ENCODE peak calls at places on chromosomes 1 and 21, in nine cellular contexts. P is left ventricle myocardium inferior; C is heart right ventricle; U is SK-N-SH; N is CD8-positive, alpha-beta T cell; O is right lobe of liver; V is cardiac muscle cell; I is A549; D is lower lobe of right lung. J is an unnamed sample.

GRCh38 chr1:38207906-38208305 is 161.3 kb upstream of the POU3F1 start:
- DNase-seq in C (no peak), D (no peak), N (no peak), P (no peak), I (no peak), V (no peak), U (no peak), O (no peak), J (no peak)

GRCh38 chr1:15858069-15858670 is 10.7 kb downstream of the SPEN start:
- DNase-seq in O (no peak), P (no peak), D (no peak), N (no peak), I (no peak), U (no peak), V (no peak), C (no peak), J (no peak)

GRCh38 chr1:175839678-175840669 is 96.6 kb upstream of the TNR start:
- DNase-seq in O (no peak), P (no peak), N (no peak), D (no peak), C (no peak), I (no peak), U (peak), V (no peak), J (no peak)

GRCh38 chr21:34984356-34984755 is 64.7 kb downstream of the RUNX1 start:
- DNase-seq in O (no peak), V (no peak), D (no peak), C (no peak), I (no peak), N (no peak), P (no peak), U (no peak), J (no peak)

GRCh38 chr1:91889717-91890459 is 3.9 kb upstream of the TGFBR3 start:
- DNase-seq in C (no peak), O (no peak), I (peak), P (no peak), N (no peak), V (no peak), U (no peak), D (no peak), J (no peak)

GRCh38 chr21:37079211-37079824 is 6.3 kb downstream of the TTC3 start:
- DNase-seq in V (no peak), N (no peak), I (no peak), C (no peak), P (no peak), D (no peak), U (no peak), O (no peak), J (no peak)

GRCh38 chr1:31013187-31013864 is 52.2 kb downstream of the PUM1 start:
- DNase-seq in I (no peak), U (no peak), D (no peak), N (no peak), C (no peak), P (no peak), V (no peak), O (no peak), J (no peak)

GRCh38 chr1:206578115-206578935 is 33.9 kb downstream of the EIF2D start:
- DNase-seq in C (no peak), I (no peak), V (no peak), O (no peak), D (no peak), P (no peak), U (no peak), N (no peak), J (no peak)

GRCh38 chr1:161427733-161428516 is 60.2 kb upstream of the CFAP126 start:
- DNase-seq in V (no peak), N (no peak), D (no peak), P (no peak), C (no peak), I (peak), O (no peak), U (peak), J (no peak)

GRCh38 chr21:46385846-46386725 is 62.1 kb downstream of the PCNT start:
- DNase-seq in U (peak), I (no peak), N (no peak), P (no peak), C (no peak), O (no peak), D (no peak), V (no peak), J (no peak)

GRCh38 chr21:26169611-26170470 is 729 bp downstream of the APP start:
- DNase-seq in N (peak), U (peak), V (peak), I (peak), P (peak), D (peak), O (peak), C (peak), J (no peak)

GRCh38 chr1:234845097-234845660 is 235.2 kb upstream of the IRF2BP2 start:
- DNase-seq in P (no peak), U (no peak), C (no peak), O (no peak), V (no peak), I (no peak), D (no peak), N (no peak), J (no peak)

GRCh38 chr1:170461762-170462384 is 70.1 kb upstream of the GORAB start:
- DNase-seq in N (no peak), O (no peak), D (no peak), V (no peak), I (no peak), P (no peak), U (no peak), C (peak), J (no peak)

GRCh38 chr21:41878831-41879189 is 334 bp downstream of the PRDM15 start:
- DNase-seq in V (peak), N (peak), I (peak), C (peak), P (peak), U (peak), D (peak), O (peak), J (peak)

GRCh38 chr1:113042336-113043143 is 30.5 kb upstream of the LRIG2 start:
- DNase-seq in D (peak), C (peak), N (no peak), P (peak), U (peak), I (peak), V (peak), O (peak), J (peak)

GRCh38 chr1:54800041-54800898 is 853 bp downstream of the TTC22 start:
- DNase-seq in I (no peak), P (no peak), O (peak), D (no peak), C (no peak), U (no peak), V (no peak), N (no peak), J (no peak)

GRCh38 chr1:8202182-8202905 is 115.6 kb upstream of the SLC45A1 start:
- DNase-seq in N (no peak), V (no peak), P (peak), C (peak), U (no peak), I (peak), D (peak), O (peak), J (peak)

GRCh38 chr1:205270271-205270670 is 42.5 kb downstream of the TMCC2 start:
- DNase-seq in U (no peak), D (no peak), V (no peak), O (no peak), I (no peak), P (no peak), N (no peak), C (no peak), J (no peak)

GRCh38 chr1:60132985-60133673 is 59.6 kb upstream of the C1orf87 start:
- DNase-seq in N (no peak), O (no peak), P (no peak), D (no peak), U (peak), V (no peak), I (no peak), C (no peak), J (peak)

GRCh38 chr1:31366796-31367195 is 6.1 kb downstream of the FABP3 start:
- DNase-seq in V (no peak), I (no peak), N (no peak), D (no peak), P (no peak), U (no peak), O (no peak), C (no peak), J (no peak)

GRCh38 chr1:88662723-88663122 is 21.4 kb upstream of the PKN2 start:
- DNase-seq in U (no peak), P (no peak), C (no peak), O (no peak), D (no peak), N (no peak), I (no peak), V (no peak), J (no peak)

GRCh38 chr1:164637461-164638375 is 78.7 kb downstream of the PBX1 start:
- DNase-seq in U (peak), O (no peak), N (no peak), P (peak), D (no peak), V (no peak), C (peak), I (peak), J (peak)

GRCh38 chr1:25809929-25810328 is 9.8 kb upstream of the MTFR1L start:
- DNase-seq in D (no peak), N (no peak), O (no peak), C (no peak), I (no peak), P (no peak), V (no peak), U (no peak), J (no peak)

GRCh38 chr1:47812848-47813508 is 184.2 kb downstream of the TRABD2B start:
- DNase-seq in O (no peak), C (no peak), P (no peak), U (no peak), V (no peak), D (no peak), I (no peak), N (no peak), J (no peak)

GRCh38 chr1:93577536-93578432 is 103.9 kb downstream of the BCAR3 start:
- DNase-seq in C (no peak), O (no peak), P (peak), U (no peak), N (no peak), D (no peak), I (no peak), V (no peak), J (no peak)

GRCh38 chr1:28551381-28551780 is 1.5 kb upstream of the TRNAU1AP start:
- DNase-seq in O (no peak), N (no peak), I (no peak), V (no peak), P (no peak), U (no peak), D (no peak), C (no peak), J (no peak)

GRCh38 chr1:28553229-28553930 is 495 bp downstream of the TRNAU1AP start:
- DNase-seq in D (peak), V (peak), C (no peak), I (peak), O (no peak), U (peak), P (peak), N (no peak), J (no peak)

DNA sequence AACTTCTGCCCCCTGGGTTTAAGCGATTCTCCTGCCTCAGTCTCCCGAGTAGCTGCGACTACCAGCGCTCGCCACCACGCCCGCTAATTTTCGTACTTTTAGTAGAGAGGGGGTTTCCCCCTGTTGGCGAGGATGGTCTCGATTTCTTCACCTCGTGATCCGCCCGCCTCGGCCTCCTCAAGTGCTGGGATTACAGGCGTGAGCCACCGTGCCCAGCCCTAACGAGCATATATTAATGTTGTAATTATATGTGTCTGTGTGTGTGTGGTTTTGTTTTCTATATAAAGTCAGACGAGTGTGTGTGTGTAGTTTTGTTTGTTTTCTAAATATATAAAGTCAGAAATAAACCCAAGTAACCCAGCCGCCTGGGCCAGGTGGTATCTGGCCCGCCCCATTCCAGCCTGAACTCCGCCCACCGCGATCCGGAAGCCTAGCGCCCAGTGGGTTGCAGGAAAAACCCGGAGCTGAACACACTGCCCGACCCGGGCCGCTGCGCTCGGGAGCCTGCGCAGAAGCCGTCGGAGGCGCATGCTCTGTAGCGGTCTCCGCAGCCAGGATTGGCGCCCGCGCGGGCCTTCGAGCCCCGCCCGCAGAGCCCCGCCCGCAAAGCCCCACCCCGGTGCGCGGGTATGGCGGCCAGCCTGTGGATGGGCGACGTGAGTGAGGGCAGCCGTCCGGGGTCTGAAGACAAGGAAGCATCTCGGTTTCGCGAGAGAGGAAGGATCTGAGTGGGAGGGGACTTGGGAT is at the start of gene TRNAU1AP:
- DNase-seq in N (peak), C (peak), V (peak), U (peak), O (peak), I (peak), D (peak), P (peak), J (peak)
- H3K27ac ChIP-seq in N (peak), C (peak), V (peak), U (peak), O (peak), I (peak), D (peak), P (peak), J (peak)

GRCh38 chr1:219419860-219420259 is 193.0 kb downstream of the ZC3H11B start:
- DNase-seq in U (no peak), V (no peak), N (no peak), I (no peak), C (no peak), O (no peak), P (no peak), D (no peak), J (no peak)
- H3K4me3 ChIP-seq in U (no peak), V (no peak), N (no peak), I (no peak), C (no peak), O (no peak), P (no peak), D (no peak), J (no peak)

GRCh38 chr21:44907966-44908364 is 12.7 kb downstream of the ITGB2 start:
- DNase-seq in N (no peak), D (peak), P (no peak), I (no peak), O (no peak), C (peak), U (no peak), V (no peak), J (no peak)

GRCh38 chr21:44905725-44906084 is 15.0 kb downstream of the ITGB2 start:
- DNase-seq in U (no peak), C (no peak), O (no peak), N (no peak), V (no peak), I (no peak), D (no peak), P (no peak), J (no peak)

GRCh38 chr21:44908496-44908895 is 12.2 kb downstream of the ITGB2 start:
- DNase-seq in N (no peak), O (no peak), C (no peak), I (no peak), P (no peak), D (no peak), V (no peak), U (no peak), J (no peak)

GRCh38 chr21:44908908-44909307 is 11.8 kb downstream of the ITGB2 start:
- DNase-seq in U (no peak), O (no peak), I (no peak), V (no peak), C (no peak), N (no peak), D (no peak), P (no peak), J (no peak)

GRCh38 chr21:44907225-44907965 is 13.3 kb downstream of the ITGB2 start:
- DNase-seq in P (no peak), V (no peak), D (no peak), I (no peak), C (no peak), U (no peak), O (no peak), N (no peak), J (no peak)
- TF ChIP-seq CTCF in P (no peak), V (peak), D (no peak), I (no peak), C (no peak), U (no peak), O (no peak), N (no peak), J (peak)

DNA sequence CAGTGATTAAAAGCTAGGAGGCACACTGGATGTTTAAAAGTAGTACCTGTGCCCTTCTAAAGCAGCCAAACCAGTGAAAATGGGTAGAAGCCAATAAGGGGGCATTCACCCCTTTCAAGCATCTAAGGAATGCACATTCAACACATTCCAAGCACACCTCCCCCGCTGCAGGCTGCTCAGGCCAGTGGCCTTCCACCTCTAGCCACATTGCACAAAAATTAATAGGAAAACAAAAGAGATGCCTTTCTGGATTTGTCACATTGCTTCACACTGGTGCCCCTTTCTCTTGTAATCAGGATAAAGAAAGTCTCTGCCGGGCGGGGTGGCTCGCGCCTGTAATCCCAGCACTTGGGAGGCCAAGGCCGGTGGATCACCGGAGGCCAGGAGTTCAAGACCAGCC is 834.0 kb downstream of the USP25 start:
- DNase-seq in C (no peak), V (peak), O (peak), D (peak), U (no peak), I (peak), N (no peak), P (no peak), J (no peak)
- H3K27ac ChIP-seq in C (no peak), V (no peak), O (no peak), D (no peak), U (no peak), I (peak), N (no peak), P (no peak), J (no peak)

DNA sequence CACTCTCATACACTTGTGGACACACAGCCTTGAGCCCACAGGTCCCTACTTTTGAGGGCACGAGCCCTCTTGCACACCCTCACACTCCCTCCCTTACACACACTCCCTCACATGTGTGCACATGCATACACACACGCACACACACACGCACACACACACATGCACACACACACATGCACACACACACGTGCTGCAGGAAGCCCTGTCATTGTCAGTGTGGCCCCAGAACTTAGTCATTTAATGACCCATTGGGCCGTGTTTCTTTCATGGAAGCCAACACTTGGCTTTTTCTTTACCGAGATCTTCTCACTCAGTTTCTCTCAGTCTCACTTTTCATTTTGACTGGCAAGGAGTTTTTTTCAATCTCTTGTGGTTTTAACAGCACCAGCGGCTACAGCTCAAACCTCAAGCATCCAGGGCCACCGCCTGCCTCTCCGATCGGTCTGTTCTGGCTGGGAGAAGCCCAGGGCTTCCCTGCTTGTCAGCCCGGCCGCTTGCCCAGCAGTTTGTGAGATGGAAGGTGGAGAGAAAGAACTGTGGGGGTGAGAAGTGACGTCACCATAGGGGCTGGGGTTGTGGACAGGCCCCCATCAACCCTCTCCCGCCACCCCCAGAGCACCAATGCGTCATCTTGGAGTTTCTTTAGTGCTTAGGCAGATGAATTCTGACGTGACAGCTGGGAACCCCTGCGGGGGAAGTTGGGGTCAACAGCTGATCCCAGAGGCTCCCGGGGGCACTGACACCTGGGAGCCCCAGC is 15.8 kb upstream of the TNFRSF8 start:
- DNase-seq in I (no peak), C (no peak), V (no peak), U (no peak), N (no peak), P (no peak), O (no peak), D (no peak), J (no peak)
- H3K4me3 ChIP-seq in I (no peak), C (no peak), V (no peak), U (no peak), N (no peak), P (no peak), O (no peak), D (no peak), J (no peak)

GRCh38 chr1:2314297-2314802 is 77.0 kb downstream of the MORN1 start:
- DNase-seq in O (no peak), C (peak), N (no peak), V (peak), U (peak), D (peak), I (peak), P (peak), J (no peak)

GRCh38 chr1:2315711-2316450 is 75.5 kb downstream of the MORN1 start:
- DNase-seq in C (no peak), U (peak), D (no peak), N (no peak), P (no peak), V (no peak), O (no peak), I (no peak), J (no peak)

GRCh38 chr1:2313651-2314296 is 77.6 kb downstream of the MORN1 start:
- DNase-seq in I (no peak), V (no peak), D (no peak), O (no peak), U (no peak), P (no peak), C (no peak), N (no peak), J (no peak)

GRCh38 chr1:2316451-2316940 is 74.9 kb downstream of the MORN1 start:
- DNase-seq in U (no peak), V (no peak), P (no peak), O (no peak), I (no peak), N (no peak), D (no peak), C (no peak), J (no peak)

GRCh38 chr1:2314803-2315710 is 76.3 kb downstream of the MORN1 start:
- DNase-seq in D (peak), P (peak), C (peak), O (no peak), U (peak), N (peak), I (peak), V (peak), J (no peak)
- TF ChIP-seq CTCF in D (peak), P (peak), C (peak), O (peak), U (peak), N (peak), I (peak), V (peak), J (peak)

DNA sequence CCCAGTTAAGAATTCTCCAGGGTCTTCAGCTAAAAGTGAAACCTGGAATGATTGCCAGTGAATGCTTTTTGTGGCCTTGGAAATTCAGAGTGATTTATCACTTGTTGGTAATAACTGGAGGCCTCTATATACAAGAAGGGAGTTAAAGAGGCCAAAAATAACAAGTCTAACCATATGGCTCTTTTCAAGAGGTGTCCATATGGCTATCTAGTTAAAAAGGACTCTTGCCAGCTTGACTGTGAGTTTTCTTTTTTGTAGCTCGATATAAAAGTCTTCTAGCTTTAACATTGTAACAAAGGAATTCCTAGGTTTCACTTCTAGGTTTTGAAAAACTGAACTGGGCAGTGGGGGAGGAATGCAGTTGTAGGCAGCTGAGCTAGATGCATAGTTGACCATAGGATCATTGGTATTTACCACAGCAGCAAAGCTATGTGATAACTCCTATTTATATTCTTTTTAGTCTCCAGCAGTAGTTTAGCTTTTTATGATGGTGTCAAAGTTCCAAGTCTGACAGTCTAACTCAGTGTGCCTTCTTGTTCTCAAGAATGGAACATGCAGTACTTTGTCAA is 44.4 kb downstream of the CACHD1 start:
- DNase-seq in C (no peak), V (peak), D (no peak), I (no peak), N (no peak), P (no peak), O (no peak), U (no peak), J (peak)
- H3K27ac ChIP-seq in C (peak), V (peak), D (peak), I (no peak), N (no peak), P (peak), O (no peak), U (peak), J (no peak)